ENCODE peak calls at places on chromosomes 13 and 19, in seven cellular contexts. Y is gastrocnemius medialis, V is IMR-90, O is esophagus muscularis mucosa, S is A549, Z is suprapubic skin, B is testis. U is an unnamed sample.
A peak's percentile ranks its signal among the peaks of the same experiment; 100 is the strongest.

GRCh38 chr19:30225615-30226463 is 146.3 kb upstream of the ZNF536 start:
- DNase-seq in S (peak; percentile 38), O (no peak), Y (no peak), B (no peak), V (no peak), Z (no peak), U (no peak)

GRCh38 chr13:35723061-35723461 is 246.6 kb upstream of the MAB21L1 start:
- DNase-seq in S (no peak), Z (no peak), Y (peak; percentile 44), V (peak; percentile 33), O (no peak), B (peak; percentile 26), U (no peak)

GRCh38 chr13:109243311-109243951 is 543.0 kb downstream of the IRS2 start:
- DNase-seq in O (no peak), V (peak; percentile 91), Z (no peak), Y (peak; percentile 72), B (no peak), S (peak; percentile 33), U (peak; percentile 76)

GRCh38 chr19:38118176-38118575 is 105.8 kb downstream of the DPF1 start:
- DNase-seq in Z (no peak), B (no peak), O (no peak), S (no peak), V (no peak), Y (no peak), U (no peak)

GRCh38 chr19:29967623-29968022 is 25.6 kb downstream of the URI1 start:
- DNase-seq in B (peak; percentile 23), S (no peak), Y (no peak), O (no peak), Z (no peak), V (peak; percentile 37), U (no peak)

GRCh38 chr19:49793561-49793840 is 19.6 kb downstream of the FUZ start:
- DNase-seq in B (no peak), Z (no peak), S (no peak), O (no peak), V (peak; percentile 57), Y (no peak), U (no peak)

GRCh38 chr19:49073514-49074378 is 1.2 kb upstream of the KCNA7 start:
- DNase-seq in B (no peak), V (no peak), S (peak; percentile 65), O (no peak), Y (peak; percentile 86), Z (no peak), U (no peak)

GRCh38 chr13:98778749-98779148 is 26.3 kb upstream of the SLC15A1 start:
- DNase-seq in V (no peak), S (no peak), B (no peak), Y (no peak), Z (no peak), O (no peak), U (no peak)

GRCh38 chr13:42907745-42908144 is 84.3 kb downstream of the EPSTI1 start:
- DNase-seq in S (no peak), O (no peak), Y (no peak), Z (no peak), V (no peak), B (no peak), U (no peak)

GRCh38 chr13:69474286-69474685 is 633.3 kb upstream of the ATXN8OS start:
- DNase-seq in S (no peak), Y (no peak), V (no peak), Z (no peak), O (no peak), B (no peak), U (no peak)

GRCh38 chr19:47479701-47480503 is 4.1 kb downstream of the KPTN start:
- DNase-seq in B (no peak), Z (no peak), V (no peak), Y (no peak), S (no peak), O (no peak), U (no peak)

GRCh38 chr13:45349438-45349837 is 8.5 kb upstream of the TPT1 start:
- DNase-seq in S (no peak), B (no peak), V (peak; percentile 51), Z (no peak), O (no peak), Y (no peak), U (no peak)

GRCh38 chr13:37075164-37075563 is 15.7 kb upstream of the SUPT20H start:
- DNase-seq in B (no peak), Z (no peak), V (no peak), O (no peak), Y (no peak), S (no peak), U (no peak)

GRCh38 chr19:29188704-29189375 is 24.1 kb downstream of the UQCRFS1 start:
- DNase-seq in Y (no peak), O (no peak), Z (no peak), S (no peak), V (peak; percentile 25), B (no peak), U (no peak)

GRCh38 chr13:113400621-113401451 is 36.9 kb upstream of the GRTP1 start:
- DNase-seq in S (no peak), Y (peak; percentile 79), Z (no peak), V (no peak), B (no peak), O (no peak), U (no peak)

GRCh38 chr13:27044837-27045570 is 126.6 kb downstream of the USP12 start:
- DNase-seq in V (no peak), Y (no peak), Z (no peak), S (no peak), O (peak; percentile 64), B (no peak), U (no peak)

GRCh38 chr13:61664821-61665705 is 249.4 kb upstream of the PCDH20 start:
- DNase-seq in S (no peak), Z (no peak), V (no peak), Y (no peak), O (no peak), B (no peak), U (no peak)

GRCh38 chr13:90628471-90628870 is 719.0 kb upstream of the MIR17HG start:
- DNase-seq in Y (no peak), Z (no peak), S (no peak), B (no peak), V (no peak), O (no peak), U (no peak)

GRCh38 chr19:39126312-39126561 is 651 bp downstream of the PAK4 start:
- DNase-seq in B (no peak), Y (no peak), O (no peak), S (no peak), V (no peak), Z (no peak), U (no peak)

GRCh38 chr13:99196466-99197256 is 4.0 kb upstream of the UBAC2 start:
- DNase-seq in B (no peak), O (no peak), Z (no peak), S (no peak), V (no peak), Y (no peak), U (no peak)

GRCh38 chr19:41501854-41502253 is 58.9 kb downstream of the ERICH4 start:
- DNase-seq in O (no peak), Y (no peak), V (no peak), S (no peak), Z (no peak), B (no peak), U (no peak)

GRCh38 chr13:44307844-44308243 is 65.8 kb upstream of the SERP2 start:
- DNase-seq in O (no peak), V (no peak), Y (no peak), Z (no peak), S (no peak), B (no peak), U (no peak)
- TF ChIP-seq POLR2A in O (no peak), V (no peak), Y (no peak), Z (no peak), S (no peak), B (no peak), U (no peak)

DNA sequence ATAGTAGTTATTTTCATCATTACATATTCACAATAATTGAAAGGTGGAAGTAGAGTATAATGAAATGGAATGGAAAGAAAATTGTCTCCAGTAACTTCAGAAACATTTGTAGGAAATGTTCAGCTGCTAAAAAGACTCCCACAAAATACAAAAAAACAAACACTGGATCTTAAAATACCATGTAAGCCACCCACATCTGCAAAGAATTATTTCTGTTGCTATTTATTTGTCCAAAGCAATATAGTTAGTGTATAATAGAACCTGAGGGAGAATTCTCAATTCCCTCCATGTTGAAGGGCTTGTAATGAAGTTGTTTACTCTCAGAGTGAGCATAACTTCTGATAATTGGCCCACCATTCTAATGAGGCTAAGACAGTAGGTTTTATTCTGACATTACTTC is 37.4 kb upstream of the KLF12 start:
- DNase-seq in Y (no peak), Z (no peak), V (no peak), S (no peak), B (no peak), O (no peak), U (no peak)
- TF ChIP-seq POLR2A in Y (no peak), Z (no peak), V (no peak), S (no peak), B (no peak), O (no peak), U (no peak)

DNA sequence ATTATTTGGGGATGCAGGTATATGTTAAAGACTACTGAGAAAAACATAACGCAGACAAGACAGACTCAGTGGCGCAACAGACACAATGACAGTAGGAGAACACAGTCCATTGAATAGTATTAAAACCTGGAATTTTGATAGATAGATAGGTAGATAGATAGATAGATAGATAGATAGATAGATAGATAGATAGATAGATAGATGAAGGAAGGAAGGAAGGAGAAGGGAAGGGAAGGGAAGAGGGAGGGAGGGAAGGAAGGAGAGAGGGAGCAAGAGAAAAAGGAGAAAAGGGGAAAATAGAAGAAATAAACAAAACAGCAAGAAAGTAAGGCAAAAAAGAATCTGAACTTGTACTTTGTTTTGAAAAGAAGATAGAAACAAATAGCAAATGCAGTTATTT is 404.5 kb downstream of the FOXO1 start:
- DNase-seq in S (no peak), Y (no peak), Z (no peak), B (no peak), V (no peak), O (no peak), U (no peak)
- TF ChIP-seq POLR2A in S (no peak), Y (no peak), Z (no peak), B (no peak), V (no peak), O (no peak), U (no peak)

DNA sequence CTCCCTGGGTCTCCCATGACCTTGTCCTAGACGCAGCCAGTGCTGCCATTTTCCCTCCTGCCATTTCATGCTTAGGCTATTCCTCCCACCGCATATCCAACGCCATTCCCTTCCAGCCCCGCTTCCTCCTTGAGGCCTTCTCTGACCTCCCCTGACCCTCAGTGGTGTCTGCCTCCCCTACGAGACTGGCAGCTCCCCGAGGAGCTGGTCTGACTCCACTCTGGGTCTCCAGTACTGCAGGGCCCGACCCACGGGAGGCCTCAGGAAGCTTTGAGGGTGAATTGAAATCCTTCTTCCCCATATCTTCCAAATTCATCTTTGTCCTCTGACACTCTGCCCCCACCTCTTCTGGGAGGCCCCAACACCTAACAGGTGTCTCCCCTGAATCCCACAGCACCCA is 708 bp downstream of the KLK15 start:
- DNase-seq in B (no peak), Y (no peak), V (no peak), Z (no peak), S (no peak), O (no peak), U (no peak)
- TF ChIP-seq POLR2A in B (no peak), Y (no peak), V (no peak), Z (no peak), S (no peak), O (no peak), U (no peak)